ENCODE peak calls at places on chromosomes 7 and 10, in four cellular contexts. X, M, V and Y are unnamed samples.

GRCh38 chr10:30559118-30559684 is 70.4 kb downstream of the LYZL2 start:
- ATAC-seq in V (no peak), M (no peak), X (no peak), Y (no peak)

GRCh38 chr7:98569606-98570337 is 47.3 kb upstream of the NPTX2 start:
- ATAC-seq in M (no peak), X (peak), V (no peak), Y (peak)

GRCh38 chr10:107415446-107415845 is 250.9 kb upstream of the SORCS1 start:
- ATAC-seq in X (no peak), M (no peak), V (no peak), Y (no peak)

GRCh38 chr7:16669581-16669980 is 23.6 kb downstream of the BZW2 start:
- ATAC-seq in M (no peak), X (no peak), V (no peak), Y (no peak)

GRCh38 chr10:86846088-86846487 is 89.7 kb downstream of the BMPR1A start:
- ATAC-seq in X (peak), M (peak), V (no peak), Y (no peak)

GRCh38 chr7:78125884-78126283 is 327.3 kb downstream of the PHTF2 start:
- ATAC-seq in X (no peak), V (peak), M (no peak), Y (no peak)

GRCh38 chr7:16916733-16917132 is 35.0 kb upstream of the AGR3 start:
- ATAC-seq in V (no peak), M (no peak), X (no peak), Y (no peak)

GRCh38 chr7:143252002-143252401 is 11.2 kb upstream of the GSTK1 start:
- ATAC-seq in V (no peak), X (no peak), M (no peak), Y (no peak)

GRCh38 chr10:113099431-113100298 is 149.6 kb downstream of the TCF7L2 start:
- ATAC-seq in V (no peak), X (no peak), M (peak), Y (no peak)

GRCh38 chr7:101841328-101841727 is 23.9 kb downstream of the CUX1 start:
- ATAC-seq in M (no peak), V (no peak), X (no peak), Y (no peak)

GRCh38 chr10:24723386-24723787 is 300 bp downstream of the ARHGAP21 start:
- ATAC-seq in X (no peak), V (no peak), M (no peak), Y (peak)

GRCh38 chr10:77531441-77532001 is 106.1 kb downstream of the KCNMA1 start:
- ATAC-seq in M (peak), V (peak), X (peak), Y (peak)

GRCh38 chr10:13993634-13994033 is 337.1 kb downstream of the FRMD4A start:
- ATAC-seq in M (no peak), V (no peak), X (no peak), Y (no peak)

GRCh38 chr7:143395187-143396149 is 13.2 kb downstream of the EPHA1 start:
- ATAC-seq in V (peak), M (peak), X (peak), Y (no peak)

GRCh38 chr7:33792547-33793105 is 112.7 kb upstream of the BMPER start:
- ATAC-seq in V (no peak), X (no peak), M (no peak), Y (no peak)

GRCh38 chr7:121344093-121344492 is 15.3 kb downstream of the WNT16 start:
- ATAC-seq in V (no peak), X (no peak), M (no peak), Y (no peak)

GRCh38 chr7:105106473-105106872 is 92.5 kb downstream of the KMT2E start:
- ATAC-seq in V (no peak), M (no peak), X (no peak), Y (no peak)

GRCh38 chr7:151429555-151430331 is 10.2 kb downstream of the CRYGN start:
- ATAC-seq in V (no peak), M (peak), X (no peak), Y (no peak)

GRCh38 chr10:1057106-1057657 is 997 bp downstream of the WDR37 start:
- ATAC-seq in M (peak), X (peak), V (peak), Y (peak)